ENCODE peak calls at places on chromosome 19, in eight cellular contexts. One of them, this sample, is unnamed.

GRCh38 chr19:858868-859843 is at the start of gene CFD:
- DNase-seq in effector memory CD4-positive, alpha-beta T cell: no peak
- DNase-seq in NCI-H774: no peak
- DNase-seq in fibroblast of the aortic adventitia: peak
- DNase-seq in C1 segment of cervical spinal cord: peak
- DNase-seq in bronchial epithelial cell: no peak
- DNase-seq in activated T-cell treated with anti-CD3 and anti-CD28 coated beads, Interleukin-2, amount 50 U/mL, for 4 hours: no peak
- DNase-seq in ecto neural progenitor cell: no peak
- DNase-seq in this sample: no peak

GRCh38 chr19:6015841-6016545 is 38.1 kb upstream of the RANBP3 start:
- DNase-seq in effector memory CD4-positive, alpha-beta T cell: no peak
- DNase-seq in activated T-cell treated with anti-CD3 and anti-CD28 coated beads, Interleukin-2, amount 50 U/mL, for 4 hours: no peak
- DNase-seq in ecto neural progenitor cell: no peak
- DNase-seq in bronchial epithelial cell: no peak
- DNase-seq in fibroblast of the aortic adventitia: no peak
- DNase-seq in NCI-H774: no peak
- DNase-seq in C1 segment of cervical spinal cord: no peak
- DNase-seq in this sample: no peak

GRCh38 chr19:13155472-13156284 is 5.5 kb downstream of the IER2 start:
- DNase-seq in fibroblast of the aortic adventitia: peak
- DNase-seq in effector memory CD4-positive, alpha-beta T cell: peak
- DNase-seq in bronchial epithelial cell: peak
- DNase-seq in ecto neural progenitor cell: peak
- DNase-seq in activated T-cell treated with anti-CD3 and anti-CD28 coated beads, Interleukin-2, amount 50 U/mL, for 4 hours: peak
- DNase-seq in NCI-H774: peak
- DNase-seq in C1 segment of cervical spinal cord: peak
- DNase-seq in this sample: peak

GRCh38 chr19:11767633-11768133 is 883 bp downstream of the ZNF441 start:
- DNase-seq in NCI-H774: no peak
- DNase-seq in ecto neural progenitor cell: peak
- DNase-seq in C1 segment of cervical spinal cord: no peak
- DNase-seq in activated T-cell treated with anti-CD3 and anti-CD28 coated beads, Interleukin-2, amount 50 U/mL, for 4 hours: no peak
- DNase-seq in bronchial epithelial cell: peak
- DNase-seq in fibroblast of the aortic adventitia: peak
- DNase-seq in effector memory CD4-positive, alpha-beta T cell: no peak
- DNase-seq in this sample: no peak

GRCh38 chr19:41527079-41527478 is 48.9 kb upstream of the CEACAM21 start:
- DNase-seq in effector memory CD4-positive, alpha-beta T cell: no peak
- DNase-seq in bronchial epithelial cell: no peak
- DNase-seq in C1 segment of cervical spinal cord: no peak
- DNase-seq in NCI-H774: no peak
- DNase-seq in activated T-cell treated with anti-CD3 and anti-CD28 coated beads, Interleukin-2, amount 50 U/mL, for 4 hours: no peak
- DNase-seq in ecto neural progenitor cell: no peak
- DNase-seq in fibroblast of the aortic adventitia: no peak
- DNase-seq in this sample: no peak

GRCh38 chr19:33683881-33684549 is 62.3 kb downstream of the CHST8 start:
- DNase-seq in ecto neural progenitor cell: peak
- DNase-seq in C1 segment of cervical spinal cord: peak
- DNase-seq in NCI-H774: no peak
- DNase-seq in bronchial epithelial cell: peak
- DNase-seq in effector memory CD4-positive, alpha-beta T cell: no peak
- DNase-seq in fibroblast of the aortic adventitia: peak
- DNase-seq in activated T-cell treated with anti-CD3 and anti-CD28 coated beads, Interleukin-2, amount 50 U/mL, for 4 hours: no peak
- DNase-seq in this sample: peak

GRCh38 chr19:4386038-4386782 is 14.1 kb downstream of the SH3GL1 start:
- DNase-seq in C1 segment of cervical spinal cord: peak
- DNase-seq in fibroblast of the aortic adventitia: no peak
- DNase-seq in activated T-cell treated with anti-CD3 and anti-CD28 coated beads, Interleukin-2, amount 50 U/mL, for 4 hours: no peak
- DNase-seq in NCI-H774: no peak
- DNase-seq in effector memory CD4-positive, alpha-beta T cell: no peak
- DNase-seq in ecto neural progenitor cell: no peak
- DNase-seq in bronchial epithelial cell: no peak
- DNase-seq in this sample: no peak

GRCh38 chr19:32165176-32165575 is 180.2 kb upstream of the ZNF507 start:
- DNase-seq in effector memory CD4-positive, alpha-beta T cell: no peak
- DNase-seq in fibroblast of the aortic adventitia: no peak
- DNase-seq in NCI-H774: no peak
- DNase-seq in bronchial epithelial cell: no peak
- DNase-seq in activated T-cell treated with anti-CD3 and anti-CD28 coated beads, Interleukin-2, amount 50 U/mL, for 4 hours: no peak
- DNase-seq in ecto neural progenitor cell: no peak
- DNase-seq in C1 segment of cervical spinal cord: no peak
- DNase-seq in this sample: no peak

This sample was measured in RWPE2.